ENCODE peak calls at places on chromosome 14, in seven cellular contexts. P, O, Y, Z, D, S and U are unnamed samples.

GRCh38 chr14:76984297-76984696 is 44.2 kb downstream of the IRF2BPL start:
- DNase-seq in O (no peak), D (no peak), Z (no peak), S (no peak), P (no peak), Y (no peak), U (no peak)

GRCh38 chr14:55957950-55958349 is 160.3 kb upstream of the PELI2 start:
- DNase-seq in O (no peak), D (no peak), S (no peak), Z (peak), Y (no peak), P (no peak), U (no peak)

GRCh38 chr14:75182820-75183219 is 6.4 kb upstream of the TMED10 start:
- DNase-seq in Y (no peak), O (no peak), D (no peak), S (no peak), Z (no peak), P (no peak), U (peak)

GRCh38 chr14:64232095-64232830 is 61.9 kb downstream of the ESR2 start:
- DNase-seq in S (peak), O (no peak), P (no peak), D (no peak), Y (no peak), Z (no peak), U (no peak)

GRCh38 chr14:76313861-76314260 is 62.1 kb upstream of the ESRRB start:
- DNase-seq in O (no peak), Z (no peak), D (no peak), Y (no peak), S (no peak), P (no peak), U (no peak)

GRCh38 chr14:52961060-52961639 is 10.3 kb upstream of the FERMT2 start:
- DNase-seq in O (peak), P (peak), S (peak), Z (no peak), D (peak), Y (peak), U (no peak)

GRCh38 chr14:30998100-30998706 is 27.2 kb upstream of the AP4S1 start:
- DNase-seq in Y (no peak), P (no peak), Z (no peak), O (no peak), D (no peak), S (no peak), U (no peak)

GRCh38 chr14:73723799-73724621 is 9.8 kb upstream of the PNMA1 start:
- DNase-seq in S (peak), O (peak), Z (no peak), D (no peak), P (peak), Y (no peak), U (peak)

GRCh38 chr14:61280092-61280525 is 1.0 kb downstream of the TMEM30B start:
- DNase-seq in O (no peak), Y (no peak), Z (no peak), P (peak), D (no peak), S (no peak), U (no peak)

GRCh38 chr14:50649691-50650090 is 18.4 kb downstream of the SAV1 start:
- DNase-seq in S (no peak), Y (no peak), D (no peak), O (no peak), P (no peak), Z (no peak), U (no peak)

GRCh38 chr14:58362798-58363412 is 32.8 kb upstream of the TOMM20L start:
- DNase-seq in S (no peak), Z (no peak), O (no peak), D (no peak), Y (no peak), P (no peak), U (no peak)

GRCh38 chr14:56554301-56554700 is 25.3 kb upstream of the TMEM260 start:
- DNase-seq in S (no peak), D (no peak), Y (no peak), Z (no peak), O (no peak), P (no peak), U (no peak)

GRCh38 chr14:91376547-91377477 is 40.8 kb downstream of the CCDC88C start:
- DNase-seq in O (no peak), Y (no peak), P (no peak), Z (no peak), S (no peak), D (no peak), U (no peak)

GRCh38 chr14:95361373-95362179 is 41.9 kb upstream of the CLMN start:
- DNase-seq in P (peak), O (peak), S (no peak), Z (no peak), Y (no peak), D (peak), U (no peak)